ENCODE peak calls at places on chromosome 2, in five cellular contexts. V is AG09319, U is NCI-H2029, O is HEK293T, I is pancreas. Z is an unnamed sample.

GRCh38 chr2:16044946-16045456 is 104.7 kb downstream of the MYCN start:
- DNase-seq in V (no peak), I (no peak), O (no peak), U (no peak), Z (no peak)

GRCh38 chr2:150866431-150866830 is 379.0 kb upstream of the RND3 start:
- DNase-seq in V (no peak), I (no peak), U (no peak), O (no peak), Z (no peak)

GRCh38 chr2:8255448-8255800 is 426.4 kb upstream of the ID2 start:
- DNase-seq in U (no peak), O (no peak), V (no peak), I (no peak), Z (no peak)

GRCh38 chr2:158457092-158457825 is 507 bp downstream of the PKP4 start:
- DNase-seq in V (no peak), I (peak), U (peak), O (peak), Z (peak)

GRCh38 chr2:27263287-27264252 is 723 bp upstream of the SLC30A3 start:
- DNase-seq in O (no peak), I (no peak), U (no peak), V (no peak), Z (peak)

GRCh38 chr2:161552015-161552414 is 72.2 kb upstream of the SLC4A10 start:
- DNase-seq in O (no peak), V (no peak), U (no peak), I (no peak), Z (no peak)

GRCh38 chr2:77309725-77310124 is 212.5 kb downstream of the LRRTM4 start:
- DNase-seq in U (no peak), V (no peak), O (no peak), I (no peak), Z (no peak)

GRCh38 chr2:5695641-5696350 is 3.6 kb downstream of the SOX11 start:
- DNase-seq in I (no peak), O (no peak), U (no peak), V (no peak), Z (no peak)

GRCh38 chr2:118059919-118060478 is 28.3 kb upstream of the INSIG2 start:
- DNase-seq in U (no peak), O (no peak), I (no peak), V (peak), Z (no peak)

GRCh38 chr2:240922234-240922981 is 16.3 kb downstream of the CROCC2 start:
- DNase-seq in I (peak), U (no peak), V (no peak), O (no peak), Z (no peak)

Z was measured in dermis microvascular lymphatic vessel endothelial cell.